ENCODE peak calls at places on chromosomes 12 and 14, in six cellular contexts. C, Q, T, Y, F and M are unnamed samples.

GRCh38 chr14:49778421-49778820 is 10.5 kb downstream of the KLHDC2 start:
- DNase-seq in C (no peak), Q (no peak), T (no peak), Y (no peak), F (no peak), M (no peak)

GRCh38 chr12:8145754-8146415 is 10.9 kb upstream of the ZNF705A start:
- DNase-seq in C (peak; percentile 37), Q (peak; percentile 22), T (peak; percentile 83), Y (no peak), F (no peak), M (peak; percentile 92)

GRCh38 chr12:105453306-105453705 is 122.8 kb downstream of the C12orf75 start:
- DNase-seq in C (no peak), Q (no peak), T (peak; percentile 41), Y (no peak), F (no peak), M (no peak)

GRCh38 chr12:49750027-49750977 is 8.9 kb downstream of the TMBIM6 start:
- DNase-seq in C (no peak), Q (no peak), T (peak; percentile 82), Y (no peak), F (peak; percentile 23), M (peak; percentile 70)

GRCh38 chr14:35331605-35332516 is 39.7 kb downstream of the PSMA6 start:
- DNase-seq in C (peak; percentile 70), Q (no peak), T (peak; percentile 55), Y (peak; percentile 83), F (no peak), M (peak; percentile 43)

GRCh38 chr12:13124661-13125505 is 21.4 kb upstream of the GSG1 start:
- DNase-seq in C (no peak), Q (no peak), T (peak; percentile 40), Y (no peak), F (no peak), M (peak; percentile 83)

GRCh38 chr14:52919971-52920370 is 30.9 kb downstream of the FERMT2 start:
- DNase-seq in C (no peak), Q (no peak), T (no peak), Y (no peak), F (no peak), M (peak; percentile 32)

GRCh38 chr12:69873429-69873828 is 48.4 kb downstream of the MYRFL start:
- DNase-seq in C (no peak), Q (no peak), T (peak; percentile 60), Y (no peak), F (no peak), M (peak; percentile 90)

GRCh38 chr14:95958105-95958504 is 81.1 kb upstream of the C14orf132 start:
- DNase-seq in C (no peak), Q (no peak), T (no peak), Y (no peak), F (no peak), M (no peak)

GRCh38 chr12:119669744-119670472 is 2.0 kb downstream of the PRKAB1 start:
- DNase-seq in C (peak; percentile 82), Q (no peak), T (no peak), Y (no peak), F (no peak), M (no peak)

GRCh38 chr12:43805149-43805856 is 814 bp downstream of the TWF1 start:
- DNase-seq in C (no peak), Q (no peak), T (peak; percentile 8), Y (no peak), F (peak; percentile 24), M (peak; percentile 2)

GRCh38 chr12:6425588-6426531 is 18.9 kb upstream of the CD27 start:
- DNase-seq in C (no peak), Q (no peak), T (peak; percentile 22), Y (peak; percentile 84), F (no peak), M (no peak)

GRCh38 chr12:10632226-10632625 is 18.8 kb upstream of the MAGOHB start:
- DNase-seq in C (no peak), Q (no peak), T (no peak), Y (no peak), F (no peak), M (no peak)

GRCh38 chr14:95062946-95063345 is 94.4 kb downstream of the DICER1 start:
- DNase-seq in C (no peak), Q (no peak), T (no peak), Y (no peak), F (no peak), M (no peak)

GRCh38 chr12:4245446-4245845 is 28.1 kb upstream of the CCND2 start:
- DNase-seq in C (no peak), Q (no peak), T (no peak), Y (no peak), F (no peak), M (no peak)

GRCh38 chr14:72594099-72594901 is 299.6 kb downstream of the DPF3 start:
- DNase-seq in C (no peak), Q (no peak), T (no peak), Y (no peak), F (no peak), M (no peak)

GRCh38 chr14:100303179-100303578 is 3.1 kb downstream of the SLC25A29 start:
- DNase-seq in C (no peak), Q (no peak), T (no peak), Y (no peak), F (peak; percentile 42), M (no peak)

GRCh38 chr12:31578632-31579031 is 12.3 kb downstream of the DENND5B start:
- DNase-seq in C (no peak), Q (no peak), T (no peak), Y (peak; percentile 24), F (no peak), M (peak; percentile 32)

GRCh38 chr14:56874375-56874774 is 64.1 kb upstream of the OTX2 start:
- DNase-seq in C (no peak), Q (no peak), T (peak; percentile 0), Y (peak; percentile 4), F (peak; percentile 48), M (no peak)

GRCh38 chr14:74216671-74217070 is 22.6 kb upstream of the VSX2 start:
- DNase-seq in C (no peak), Q (no peak), T (no peak), Y (no peak), F (no peak), M (no peak)

GRCh38 chr12:66596189-66596588 is 82.7 kb downstream of the GRIP1 start:
- DNase-seq in C (no peak), Q (no peak), T (peak; percentile 60), Y (no peak), F (no peak), M (peak; percentile 28)

GRCh38 chr14:63473194-63473788 is 69.9 kb downstream of the PPP2R5E start:
- DNase-seq in C (no peak), Q (no peak), T (no peak), Y (no peak), F (no peak), M (no peak)
- H3K4me3 ChIP-seq in C (no peak overlapping the region), Q (no peak overlapping the region), T (no peak overlapping the region), Y (no peak overlapping the region), F (no peak overlapping the region), M (no peak overlapping the region)

GRCh38 chr12:17214910-17215309 is 608.9 kb upstream of the LMO3 start:
- DNase-seq in C (no peak), Q (no peak), T (no peak), Y (no peak), F (no peak), M (no peak)

GRCh38 chr12:17216156-17216555 is 610.2 kb upstream of the LMO3 start:
- DNase-seq in C (no peak), Q (no peak), T (no peak), Y (no peak), F (no peak), M (no peak)

GRCh38 chr12:17215754-17216153 is 609.8 kb upstream of the LMO3 start:
- DNase-seq in C (no peak), Q (no peak), T (no peak), Y (no peak), F (no peak), M (no peak)
- TF ChIP-seq CTCF in C (no peak), Q (no peak), T (no peak), Y (no peak), F (no peak), M (no peak)

DNA sequence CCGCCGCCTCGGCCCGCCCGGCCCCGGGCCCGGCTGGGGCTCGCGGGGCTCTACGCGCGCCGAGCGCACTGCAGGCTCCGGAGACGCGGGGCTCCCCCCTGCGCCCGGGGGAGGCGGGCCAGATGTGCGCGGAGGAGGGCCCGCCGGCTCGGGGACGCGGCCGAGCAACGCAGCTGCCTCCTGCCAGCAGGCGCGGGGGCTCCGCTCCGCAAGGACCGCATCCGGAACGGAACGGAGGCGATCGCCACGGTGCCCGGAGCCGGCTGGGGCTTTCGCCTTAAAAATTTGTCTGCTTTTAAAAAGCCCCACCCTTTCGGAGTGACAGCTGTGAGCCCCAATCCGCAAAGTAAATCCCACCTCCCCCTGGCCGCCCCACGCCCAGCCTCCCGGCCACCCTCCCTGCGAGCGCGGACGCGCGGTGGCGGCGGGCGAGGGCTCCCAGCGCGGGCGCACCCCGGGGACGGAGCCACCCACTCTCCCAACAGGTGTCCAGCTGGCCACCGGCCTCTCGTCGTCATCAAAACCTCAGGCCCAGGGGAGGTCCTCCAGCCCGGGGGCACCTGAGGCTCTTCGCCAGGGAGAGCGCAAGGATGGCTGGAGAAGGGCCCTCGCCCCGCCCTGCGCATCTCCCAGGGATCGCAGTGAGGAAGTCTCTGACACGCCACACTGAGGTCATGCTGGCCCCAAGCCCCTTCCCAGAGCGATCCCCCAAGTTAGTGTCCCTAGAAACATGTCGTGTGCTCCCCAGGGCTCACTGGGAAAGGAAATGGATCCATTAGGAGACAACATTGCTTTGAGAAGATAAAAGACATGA is at the start of gene TMEM132D:
- DNase-seq in C (no peak), Q (no peak), T (no peak), Y (no peak), F (peak; percentile 7), M (no peak)
- H3K4me3 ChIP-seq in C (no peak within 1 kb of the TSS), Q (no peak within 1 kb of the TSS), T (no peak within 1 kb of the TSS), Y (no peak within 1 kb of the TSS), F (peak within 1 kb of the TSS; percentile 18), M (no peak within 1 kb of the TSS)

GRCh38 chr12:78119351-78119918 is 288.7 kb downstream of the NAV3 start:
- DNase-seq in C (no peak), Q (no peak), T (no peak), Y (no peak), F (no peak), M (no peak)

GRCh38 chr12:78118036-78118435 is 287.3 kb downstream of the NAV3 start:
- DNase-seq in C (no peak), Q (no peak), T (no peak), Y (no peak), F (peak; percentile 8), M (no peak)

GRCh38 chr12:78121969-78122610 is 291.4 kb downstream of the NAV3 start:
- DNase-seq in C (no peak), Q (no peak), T (peak; percentile 62), Y (no peak), F (no peak), M (no peak)

GRCh38 chr12:78118486-78118885 is 287.8 kb downstream of the NAV3 start:
- DNase-seq in C (no peak), Q (no peak), T (no peak), Y (no peak), F (no peak), M (no peak)

DNA sequence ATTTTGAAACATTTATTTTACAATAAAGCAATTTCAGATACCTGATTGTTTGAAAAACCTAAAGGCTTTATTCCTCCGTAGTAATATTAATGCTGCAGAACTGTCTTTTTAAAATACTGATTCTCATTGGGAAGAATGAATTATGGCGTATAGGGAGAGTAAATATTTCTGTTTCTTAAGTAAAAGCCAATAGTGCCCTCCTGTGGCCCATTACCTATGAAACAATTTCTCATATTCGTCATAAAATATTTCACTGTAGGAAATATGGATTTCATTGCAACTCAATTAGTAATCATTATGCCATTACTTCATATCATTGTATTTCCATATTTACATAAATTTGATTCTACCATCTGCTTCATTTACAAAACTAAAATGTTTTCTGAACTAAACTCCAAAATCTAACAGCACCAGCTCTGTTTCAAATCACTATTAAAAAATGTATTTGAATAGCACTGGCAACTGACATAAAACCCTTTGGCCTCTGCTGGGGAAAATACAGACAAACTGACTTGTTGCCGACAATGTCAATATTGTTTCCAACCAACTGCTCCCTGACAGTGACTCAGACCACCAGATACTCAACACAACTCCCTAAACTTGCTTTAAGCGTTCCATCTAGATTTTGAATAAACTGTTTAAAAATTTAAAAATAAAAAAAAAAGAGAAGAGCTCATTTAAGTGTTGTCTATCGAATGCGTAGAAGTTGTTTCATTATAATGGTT is 290.3 kb downstream of the NAV3 start:
- DNase-seq in C (no peak), Q (no peak), T (peak; percentile 65), Y (no peak), F (no peak), M (peak; percentile 79)
- TF ChIP-seq CTCF in C (no peak), Q (no peak), T (peak; percentile 38), Y (no peak), F (peak; percentile 40), M (peak; percentile 43)